ENCODE peak calls at places on chromosomes 5 and 9, in four cellular contexts. O is A549, V is K562, K is HepG2. G is an unnamed sample.

GRCh38 chr5:110663525-110663924 is 62.9 kb downstream of the TMEM232 start:
- DNase-seq in O (no peak), V (no peak), K (no peak), G (no peak)

GRCh38 chr5:34944460-34945047 is 15.2 kb downstream of the DNAJC21 start:
- DNase-seq in O (no peak), V (no peak), K (no peak), G (no peak)

GRCh38 chr9:137028281-137029057 is 432 bp upstream of the ABCA2 start:
- DNase-seq in O (peak; percentile 64), V (peak; percentile 92), K (no peak), G (peak; percentile 62)

GRCh38 chr5:90338712-90339372 is 70.7 kb downstream of the CETN3 start:
- DNase-seq in O (no peak), V (no peak), K (no peak), G (no peak)

GRCh38 chr9:130128251-130128650 is 44.0 kb upstream of the NCS1 start:
- DNase-seq in O (no peak), V (no peak), K (no peak), G (no peak)

GRCh38 chr9:34171753-34172535 is 6.9 kb upstream of the UBAP1 start:
- DNase-seq in O (no peak), V (no peak), K (no peak), G (no peak)

GRCh38 chr5:134586866-134587524 is 45.6 kb downstream of the SAR1B start:
- DNase-seq in O (peak; percentile 93), V (peak; percentile 70), K (peak; percentile 81), G (peak; percentile 95)

GRCh38 chr9:112664541-112664940 is 53.4 kb downstream of the INIP start:
- DNase-seq in O (no peak), V (no peak), K (no peak), G (no peak)

GRCh38 chr9:126066131-126066530 is 260.5 kb upstream of the MVB12B start:
- DNase-seq in O (no peak), V (no peak), K (no peak), G (no peak)

GRCh38 chr5:167261309-167262100 is 1029.9 kb upstream of the WWC1 start:
- DNase-seq in O (peak; percentile 26), V (peak; percentile 8), K (no peak), G (no peak)

GRCh38 chr9:125649315-125649714 is 57.7 kb downstream of the MAPKAP1 start:
- DNase-seq in O (peak; percentile 53), V (no peak), K (no peak), G (no peak)

GRCh38 chr9:132823370-132824144 is 54.5 kb downstream of the AK8 start:
- DNase-seq in O (no peak), V (no peak), K (peak; percentile 29), G (no peak)
- TF ChIP-seq HMGXB4 in O (no peak), V (no peak), K (no peak), G (no peak)

DNA sequence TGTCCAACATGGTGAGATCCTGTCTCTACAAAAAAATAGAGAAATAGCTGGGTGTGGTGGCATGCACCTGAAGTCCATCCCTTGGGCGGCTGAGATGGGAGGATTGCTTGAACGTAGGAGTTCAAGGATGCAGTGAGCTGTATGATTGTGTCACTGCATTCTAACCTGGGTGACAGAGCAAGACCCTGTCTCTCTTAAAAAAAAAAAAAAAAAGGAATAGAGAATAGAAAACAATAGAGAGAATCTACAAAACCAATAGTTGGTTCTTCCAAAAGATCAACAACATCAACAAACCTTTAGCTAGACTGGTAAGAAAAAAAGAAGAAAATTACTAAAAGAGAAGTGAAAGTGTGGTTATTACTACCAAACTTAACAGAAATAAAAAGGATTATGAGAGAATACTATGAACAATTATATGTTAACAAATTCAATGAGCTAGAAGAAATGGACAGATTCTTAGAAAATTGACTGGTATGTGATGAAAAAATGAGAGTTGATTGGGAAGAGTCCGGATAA is 8.1 kb upstream of the SLC38A9 start:
- DNase-seq in O (no peak), V (no peak), K (no peak), G (no peak)
- TF ChIP-seq HMGXB4 in O (no peak), V (no peak), K (no peak), G (no peak)

GRCh38 chr9:133775951-133776905 is 38.1 kb upstream of the SARDH start:
- DNase-seq in O (no peak), V (no peak), K (no peak), G (no peak)

GRCh38 chr9:133777111-133777791 is 39.1 kb upstream of the SARDH start:
- DNase-seq in O (no peak), V (no peak), K (no peak), G (no peak)

GRCh38 chr9:133772581-133772980 is 34.4 kb upstream of the SARDH start:
- DNase-seq in O (no peak), V (no peak), K (no peak), G (no peak)

GRCh38 chr9:133773889-133774655 is 35.9 kb upstream of the SARDH start:
- DNase-seq in O (no peak), V (no peak), K (no peak), G (peak; percentile 4)

DNA sequence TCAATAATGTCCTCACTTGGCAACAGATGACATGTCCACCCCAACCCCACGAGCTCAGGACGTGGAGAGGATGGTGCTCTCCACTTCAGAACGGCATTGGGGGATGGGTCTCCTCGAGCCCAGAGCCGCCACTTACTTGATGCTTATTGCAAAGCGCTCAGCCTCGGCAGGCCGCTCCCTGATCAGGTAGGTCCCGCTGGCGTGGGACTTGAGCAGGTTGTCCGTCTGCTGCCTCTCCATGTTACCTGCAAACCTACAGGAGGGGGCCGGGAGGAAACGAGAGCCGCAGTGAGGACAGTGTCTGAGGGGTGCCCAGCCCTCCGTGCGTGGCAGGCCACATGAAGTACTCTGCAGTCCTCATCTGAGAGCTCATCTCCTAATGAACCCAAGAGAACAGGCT is 36.6 kb upstream of the SARDH start:
- DNase-seq in O (no peak), V (no peak), K (no peak), G (peak; percentile 5)
- TF ChIP-seq HMGXB4 in O (no peak), V (no peak), K (no peak), G (no peak)

DNA sequence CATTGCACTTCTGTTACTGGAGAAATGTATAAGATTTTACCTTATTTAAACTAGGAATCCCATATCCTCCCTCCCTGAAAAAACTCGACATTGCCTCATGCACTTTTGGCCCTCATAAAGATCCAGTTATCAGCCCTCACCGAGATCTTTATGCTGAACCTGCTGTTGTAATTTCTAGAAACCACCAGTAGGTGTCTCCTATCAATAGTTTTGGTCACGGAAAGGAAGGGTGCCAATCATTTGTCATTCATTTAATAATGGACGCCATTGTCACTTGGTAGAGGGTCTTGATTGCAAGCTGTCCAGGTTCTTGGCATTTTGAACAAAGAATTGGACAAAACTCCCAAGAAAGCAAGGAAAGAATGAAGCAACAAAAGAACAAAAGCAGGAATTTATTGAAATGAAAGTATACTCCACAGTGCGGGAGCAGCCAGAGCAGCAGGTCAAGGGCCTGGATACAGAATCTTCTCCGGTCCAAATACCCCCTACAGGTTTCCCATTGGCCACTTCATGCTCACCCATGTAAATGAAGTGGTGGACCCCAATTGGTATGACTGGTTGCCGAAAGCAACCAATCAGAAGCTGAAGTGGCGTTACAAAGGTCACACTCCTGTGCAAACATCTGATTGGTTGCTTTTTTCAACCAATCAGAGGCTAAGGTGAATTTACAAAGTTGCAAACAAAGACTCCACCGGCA is 524.3 kb downstream of the PSAT1 start:
- DNase-seq in O (peak; percentile 52), V (peak; percentile 30), K (peak; percentile 49), G (no peak)
- TF ChIP-seq HMGXB4 in O (no peak), V (no peak), K (no peak), G (no peak)

GRCh38 chr5:106680330-106680729 is 990.4 kb downstream of the EFNA5 start:
- DNase-seq in O (no peak), V (no peak), K (no peak), G (no peak)

GRCh38 chr5:106677057-106677456 is 993.7 kb downstream of the EFNA5 start:
- DNase-seq in O (no peak), V (no peak), K (no peak), G (no peak)

GRCh38 chr5:106675674-106676073 is 995.1 kb downstream of the EFNA5 start:
- DNase-seq in O (no peak), V (no peak), K (no peak), G (no peak)
- TF ChIP-seq HMGXB4 in O (no peak), V (no peak), K (no peak), G (no peak)

GRCh38 chr5:16937023-16937379 is 913 bp upstream of the MYO10 start:
- DNase-seq in O (no peak), V (no peak), K (no peak), G (no peak)
- TF ChIP-seq HMGXB4 in O (no peak), V (no peak), K (no peak), G (no peak)

GRCh38 chr5:50463047-50463446 is 22.0 kb upstream of the EMB start:
- DNase-seq in O (no peak), V (no peak), K (no peak), G (no peak)
- TF ChIP-seq HMGXB4 in O (no peak), V (no peak), K (no peak), G (no peak)

DNA sequence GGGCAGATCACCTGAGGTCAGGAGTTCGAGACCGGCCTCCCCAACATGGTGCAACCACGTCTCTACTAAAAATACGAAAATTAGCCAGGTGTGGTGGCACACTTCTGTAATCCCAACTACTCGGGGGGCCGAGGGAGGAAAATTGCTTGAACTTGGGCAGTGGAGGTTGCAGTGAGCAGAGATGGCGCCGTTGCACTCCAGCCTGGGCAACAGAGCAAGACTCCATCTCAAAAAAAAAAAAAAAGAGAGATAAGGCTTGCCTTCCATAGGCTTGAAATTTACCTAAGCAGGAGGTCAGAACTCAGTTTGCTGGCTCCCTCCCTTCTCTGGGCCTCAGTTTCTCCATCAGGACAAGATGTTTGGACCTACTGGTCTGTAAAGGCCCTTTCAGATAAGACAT is 1.3 kb downstream of the SPOUT1 start:
- DNase-seq in O (no peak), V (no peak), K (no peak), G (no peak)
- TF ChIP-seq HMGXB4 in O (no peak), V (no peak), K (no peak), G (no peak)